ENCODE peak calls at places on chromosomes 6 and 20, in seven cellular contexts. L, Z, H, B, X, Q and S are unnamed samples.
A peak's percentile ranks its signal among the peaks of the same experiment; 100 is the strongest.

GRCh38 chr6:142685852-142686718 is 258.9 kb downstream of the HIVEP2 start:
- DNase-seq in L (no peak), Z (no peak), H (no peak), B (no peak), X (no peak), Q (peak; percentile 26), S (peak; percentile 9)

GRCh38 chr20:49345538-49345937 is 67.7 kb upstream of the ZNFX1 start:
- DNase-seq in L (no peak), Z (peak; percentile 72), H (no peak), B (peak; percentile 88), X (no peak), Q (peak; percentile 33), S (peak; percentile 89)

GRCh38 chr6:140051521-140052455 is 677.3 kb upstream of the CITED2 start:
- DNase-seq in L (no peak), Z (peak; percentile 73), H (no peak), B (peak; percentile 93), X (no peak), Q (peak; percentile 98), S (peak; percentile 73)

GRCh38 chr6:98832282-98833100 is 1.9 kb upstream of the POU3F2 start:
- DNase-seq in L (no peak), Z (peak; percentile 43), H (no peak), B (peak; percentile 74), X (no peak), Q (peak; percentile 47), S (peak; percentile 54)

GRCh38 chr6:122669868-122670267 is 59.7 kb downstream of the PKIB start:
- DNase-seq in L (no peak), Z (no peak), H (no peak), B (no peak), X (no peak), Q (no peak), S (no peak)

GRCh38 chr6:39233333-39233732 is 4.1 kb upstream of the KCNK5 start:
- DNase-seq in L (no peak), Z (no peak), H (no peak), B (no peak), X (no peak), Q (no peak), S (no peak)

GRCh38 chr20:23132930-23133559 is 46.9 kb upstream of the CD93 start:
- DNase-seq in L (no peak), Z (no peak), H (no peak), B (no peak), X (no peak), Q (no peak), S (no peak)

GRCh38 chr6:34154668-34155447 is 9.0 kb upstream of the GRM4 start:
- DNase-seq in L (no peak), Z (peak; percentile 77), H (peak; percentile 48), B (peak; percentile 14), X (peak; percentile 39), Q (peak; percentile 50), S (peak; percentile 79)

GRCh38 chr6:119493980-119494379 is 144.4 kb upstream of the MAN1A1 start:
- DNase-seq in L (no peak), Z (no peak), H (no peak), B (no peak), X (no peak), Q (no peak), S (no peak)

GRCh38 chr6:137036566-137037300 is 8.0 kb downstream of the IL20RA start:
- DNase-seq in L (no peak), Z (no peak), H (no peak), B (no peak), X (no peak), Q (no peak), S (no peak)

GRCh38 chr20:23147964-23148720 is 62.0 kb upstream of the CD93 start:
- DNase-seq in L (peak; percentile 79), Z (peak; percentile 53), H (no peak), B (peak; percentile 87), X (peak; percentile 82), Q (peak; percentile 54), S (peak; percentile 78)

GRCh38 chr20:46951840-46952497 is 57.3 kb downstream of the EYA2 start:
- DNase-seq in L (no peak), Z (no peak), H (no peak), B (no peak), X (no peak), Q (no peak), S (no peak)

GRCh38 chr6:35435075-35435837 is 16.9 kb upstream of the FANCE start:
- DNase-seq in L (no peak), Z (no peak), H (no peak), B (no peak), X (no peak), Q (no peak), S (no peak)